ENCODE peak calls at places on chromosomes 2 and 18, in five cellular contexts. One of them, this sample, is unnamed.

GRCh38 chr2:228065686-228066085 is 115.8 kb downstream of the SPHKAP start:
- DNase-seq in SK-N-SH: no peak
- DNase-seq in GM12878: no peak
- DNase-seq in K562: no peak
- DNase-seq in HepG2: no peak
- DNase-seq in this sample: no peak

GRCh38 chr2:46887028-46887885 is 28.3 kb downstream of the MCFD2 start:
- DNase-seq in K562: no peak
- DNase-seq in SK-N-SH: no peak
- DNase-seq in HepG2: no peak
- DNase-seq in GM12878: no peak
- DNase-seq in this sample: no peak

GRCh38 chr18:70044626-70045025 is 97.0 kb upstream of the CD226 start:
- DNase-seq in SK-N-SH: peak; percentile 7
- DNase-seq in HepG2: no peak
- DNase-seq in GM12878: no peak
- DNase-seq in K562: no peak
- DNase-seq in this sample: no peak

GRCh38 chr2:168194784-168195522 is 52.4 kb downstream of the STK39 start:
- DNase-seq in GM12878: peak; percentile 28
- DNase-seq in SK-N-SH: peak; percentile 44
- DNase-seq in HepG2: no peak
- DNase-seq in K562: no peak
- DNase-seq in this sample: no peak

GRCh38 chr18:54503495-54503894 is 87.5 kb upstream of the DYNAP start:
- DNase-seq in K562: no peak
- DNase-seq in GM12878: no peak
- DNase-seq in SK-N-SH: no peak
- DNase-seq in HepG2: no peak
- DNase-seq in this sample: no peak

GRCh38 chr2:207516206-207516605 is 13.6 kb upstream of the CREB1 start:
- DNase-seq in SK-N-SH: no peak
- DNase-seq in HepG2: no peak
- DNase-seq in GM12878: no peak
- DNase-seq in K562: no peak
- DNase-seq in this sample: no peak

GRCh38 chr2:240584486-240585031 is 2.0 kb upstream of the CAPN10 start:
- DNase-seq in K562: peak; percentile 25
- DNase-seq in SK-N-SH: no peak
- DNase-seq in HepG2: peak; percentile 73
- DNase-seq in GM12878: peak; percentile 100
- DNase-seq in this sample: peak; percentile 91

GRCh38 chr2:55761024-55761423 is 67.4 kb upstream of the PNPT1 start:
- DNase-seq in HepG2: no peak
- DNase-seq in SK-N-SH: no peak
- DNase-seq in K562: no peak
- DNase-seq in GM12878: no peak
- DNase-seq in this sample: no peak

GRCh38 chr2:10267036-10267435 is 35.7 kb upstream of the HPCAL1 start:
- DNase-seq in GM12878: no peak
- DNase-seq in K562: no peak
- DNase-seq in HepG2: no peak
- DNase-seq in SK-N-SH: no peak
- DNase-seq in this sample: no peak

GRCh38 chr2:104318001-104318555 is 535.8 kb upstream of the POU3F3 start:
- DNase-seq in SK-N-SH: no peak
- DNase-seq in HepG2: no peak
- DNase-seq in K562: no peak
- DNase-seq in GM12878: no peak
- DNase-seq in this sample: no peak

GRCh38 chr2:224669449-224669848 is 46.7 kb downstream of the CCDC195 start:
- DNase-seq in SK-N-SH: no peak
- DNase-seq in HepG2: no peak
- DNase-seq in K562: no peak
- DNase-seq in GM12878: no peak
- DNase-seq in this sample: no peak

GRCh38 chr2:70083344-70084156 is 3.7 kb upstream of the PCBP1 start:
- DNase-seq in K562: peak; percentile 44
- DNase-seq in GM12878: peak; percentile 88
- DNase-seq in HepG2: peak; percentile 87
- DNase-seq in SK-N-SH: no peak
- DNase-seq in this sample: no peak

GRCh38 chr18:13791181-13791580 is 32.8 kb upstream of the MC5R start:
- DNase-seq in HepG2: no peak
- DNase-seq in SK-N-SH: no peak
- DNase-seq in K562: no peak
- DNase-seq in GM12878: no peak
- DNase-seq in this sample: no peak
- TF ChIP-seq REST in HepG2: no peak
- TF ChIP-seq REST in SK-N-SH: no peak
- TF ChIP-seq REST in K562: no peak
- TF ChIP-seq REST in GM12878: no peak
- TF ChIP-seq REST in this sample: no peak

GRCh38 chr2:25362564-25363145 is 20.9 kb upstream of the DNMT3A start:
- DNase-seq in GM12878: peak; percentile 80
- DNase-seq in K562: no peak
- DNase-seq in HepG2: no peak
- DNase-seq in SK-N-SH: peak; percentile 34
- DNase-seq in this sample: peak; percentile 80
- TF ChIP-seq GABPA in GM12878: peak; percentile 64
- TF ChIP-seq GABPA in K562: no peak
- TF ChIP-seq GABPA in HepG2: no peak
- TF ChIP-seq GABPA in SK-N-SH: no peak
- TF ChIP-seq GABPA in this sample: no peak

DNA sequence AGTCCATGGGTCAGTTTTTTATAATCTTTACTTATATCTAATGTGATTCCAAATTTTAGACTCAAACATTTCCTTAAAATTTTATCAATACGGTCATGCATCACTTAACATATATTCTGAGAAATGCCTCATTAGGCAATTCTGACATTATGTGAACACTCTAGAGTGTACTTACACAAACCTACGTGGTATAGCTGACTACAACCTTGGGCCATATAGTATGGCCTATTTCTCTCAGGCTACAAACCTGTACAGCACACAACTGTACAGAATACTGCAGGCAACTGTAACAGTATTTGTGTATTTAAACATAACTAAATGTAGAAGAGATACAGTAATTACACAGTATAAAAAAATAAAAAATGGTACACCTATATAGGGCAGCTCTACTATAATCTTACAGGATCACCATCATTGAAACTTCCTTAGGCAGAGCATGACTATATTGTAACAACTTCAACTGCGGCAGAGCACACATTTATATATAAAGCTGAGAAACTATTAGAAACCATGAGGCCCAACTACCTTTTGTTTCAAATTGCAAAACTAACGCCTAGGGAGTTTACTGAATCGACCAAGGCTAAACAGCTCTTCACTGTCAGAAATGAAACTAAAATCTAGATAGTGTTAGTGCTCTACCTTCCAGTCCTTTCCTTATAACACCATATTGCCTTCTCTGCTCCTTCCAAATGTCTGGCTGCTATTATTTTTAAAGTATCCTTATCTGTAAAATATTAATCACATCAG is 6.9 kb downstream of the YES1 start:
- DNase-seq in K562: no peak
- DNase-seq in SK-N-SH: no peak
- DNase-seq in GM12878: no peak
- DNase-seq in HepG2: no peak
- DNase-seq in this sample: no peak
- H3K27ac ChIP-seq in K562: peak overlapping the region; percentile 58
- H3K27ac ChIP-seq in SK-N-SH: no peak overlapping the region
- H3K27ac ChIP-seq in GM12878: peak overlapping the region; percentile 60
- H3K27ac ChIP-seq in HepG2: peak overlapping the region; percentile 1
- H3K27ac ChIP-seq in this sample: no peak overlapping the region

GRCh38 chr2:86706935-86707334 is 13.2 kb upstream of the RMND5A start:
- DNase-seq in GM12878: no peak
- DNase-seq in HepG2: no peak
- DNase-seq in SK-N-SH: no peak
- DNase-seq in K562: no peak
- DNase-seq in this sample: no peak
- TF ChIP-seq REST in GM12878: no peak
- TF ChIP-seq REST in HepG2: no peak
- TF ChIP-seq REST in SK-N-SH: no peak
- TF ChIP-seq REST in K562: no peak
- TF ChIP-seq REST in this sample: no peak

GRCh38 chr18:74190086-74190485 is 41.8 kb downstream of the TIMM21 start:
- DNase-seq in K562: no peak
- DNase-seq in HepG2: no peak
- DNase-seq in SK-N-SH: no peak
- DNase-seq in GM12878: no peak
- DNase-seq in this sample: no peak
- TF ChIP-seq GABPA in K562: no peak
- TF ChIP-seq GABPA in HepG2: no peak
- TF ChIP-seq GABPA in SK-N-SH: no peak
- TF ChIP-seq GABPA in GM12878: no peak
- TF ChIP-seq GABPA in this sample: no peak

DNA sequence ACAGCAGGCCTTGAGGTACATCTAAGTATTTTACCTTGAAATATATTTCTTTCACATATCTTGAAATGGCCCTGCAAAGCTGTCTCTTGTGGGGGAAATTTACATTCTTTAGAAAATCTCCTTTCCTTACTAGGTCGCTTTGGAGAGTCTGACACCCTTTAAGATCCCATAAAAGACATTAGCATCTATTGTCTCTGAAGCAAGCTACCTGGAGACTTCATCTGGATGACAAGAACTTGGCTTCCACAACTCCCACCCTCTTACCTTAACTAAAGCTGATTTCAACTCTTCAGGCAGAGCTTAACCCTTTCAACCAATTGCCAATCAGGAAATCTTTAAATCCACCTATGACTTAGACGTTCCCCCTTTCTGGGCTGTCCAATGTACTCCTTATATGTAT is 219.3 kb downstream of the PIEZO2 start:
- DNase-seq in GM12878: no peak
- DNase-seq in SK-N-SH: no peak
- DNase-seq in K562: no peak
- DNase-seq in HepG2: no peak
- DNase-seq in this sample: no peak
- H3K27ac ChIP-seq in GM12878: peak overlapping the region; percentile 96
- H3K27ac ChIP-seq in SK-N-SH: no peak overlapping the region
- H3K27ac ChIP-seq in K562: no peak overlapping the region
- H3K27ac ChIP-seq in HepG2: no peak overlapping the region
- H3K27ac ChIP-seq in this sample: no peak overlapping the region

DNA sequence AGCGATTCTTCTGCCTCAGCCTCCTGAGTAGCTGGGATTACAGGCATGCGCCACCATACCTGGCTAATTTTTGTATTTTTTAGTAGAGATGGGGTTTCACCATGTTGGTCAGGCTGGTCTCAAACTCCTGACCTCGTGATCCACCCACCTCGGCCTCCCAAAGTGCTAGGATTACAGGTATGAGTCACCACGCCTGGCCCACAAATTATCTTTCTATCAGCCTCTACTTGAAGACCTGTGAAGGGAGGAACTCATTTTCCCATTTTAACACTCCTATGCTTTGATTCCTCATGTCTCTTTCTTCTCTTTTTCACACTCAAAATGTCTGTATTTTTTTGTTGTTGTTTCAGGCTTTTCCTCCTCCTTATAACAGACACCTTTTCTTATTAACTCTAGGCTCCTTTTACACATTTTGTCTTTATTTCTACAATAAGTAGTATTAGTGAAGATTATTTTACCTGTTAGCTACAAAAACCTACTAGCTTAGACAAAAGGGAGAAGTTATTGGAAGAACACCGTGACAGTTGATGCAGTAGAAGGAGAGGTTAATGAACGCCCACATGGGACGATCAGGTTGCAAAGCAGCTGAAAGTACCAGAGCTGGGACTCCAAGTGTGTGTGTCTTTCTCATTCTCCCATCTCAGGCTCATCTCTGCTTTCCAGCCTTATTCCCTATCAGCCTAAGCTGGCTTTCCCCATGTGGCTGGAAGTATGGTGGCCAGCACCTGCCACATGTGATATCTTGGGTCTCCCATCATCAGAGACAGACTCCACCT is 97.6 kb upstream of the AGAP1 start:
- DNase-seq in GM12878: no peak
- DNase-seq in K562: no peak
- DNase-seq in HepG2: no peak
- DNase-seq in SK-N-SH: no peak
- DNase-seq in this sample: no peak
- TF ChIP-seq REST in GM12878: no peak
- TF ChIP-seq REST in K562: no peak
- TF ChIP-seq REST in HepG2: no peak
- TF ChIP-seq REST in SK-N-SH: no peak
- TF ChIP-seq REST in this sample: no peak